ENCODE peak calls at places on chromosome 12, in ten cellular contexts. W is IMR-90, N is left ventricle myocardium inferior, Z is PC-3, Q is left lung, L is GM12865, Y is fibroblast of mammary gland, B is psoas muscle, G is foreskin fibroblast, A is GM23338. E is an unnamed sample.

GRCh38 chr12:67069451-67070306 is 199.5 kb upstream of the CAND1 start:
- DNase-seq in W (no peak), N (peak), Z (peak), Q (peak), L (peak), Y (no peak), B (peak), G (peak), A (peak), E (peak)

GRCh38 chr12:30691122-30691879 is 4.4 kb downstream of the IPO8 start:
- DNase-seq in W (peak), N (no peak), Z (peak), Q (no peak), L (no peak), Y (peak), B (peak), G (peak), A (no peak), E (peak)

GRCh38 chr12:89733579-89734201 is 25.1 kb upstream of the ATP2B1 start:
- DNase-seq in W (peak), N (no peak), Z (peak), Q (no peak), L (no peak), Y (peak), B (no peak), G (peak), A (no peak), E (peak)

GRCh38 chr12:56160160-56160763 is 2.1 kb downstream of the MYL6 start:
- DNase-seq in W (peak), N (no peak), Z (peak), Q (no peak), L (peak), Y (peak), B (no peak), G (peak), A (peak), E (peak)

GRCh38 chr12:5305425-5305824 is 126.5 kb upstream of the NTF3 start:
- DNase-seq in W (no peak), N (no peak), Z (no peak), Q (no peak), L (no peak), Y (no peak), B (no peak), G (no peak), A (no peak), E (no peak)

GRCh38 chr12:99253068-99253467 is 394.5 kb upstream of the GARIN6 start:
- DNase-seq in W (no peak), N (no peak), Z (peak), Q (no peak), L (peak), Y (no peak), B (no peak), G (no peak), A (peak), E (no peak)

GRCh38 chr12:48203192-48203591 is at the start of gene OR10AD1:
- DNase-seq in W (no peak), N (no peak), Z (no peak), Q (no peak), L (no peak), Y (no peak), B (no peak), G (no peak), A (no peak), E (no peak)

GRCh38 chr12:113867258-113867657 is 98.9 kb downstream of the RBM19 start:
- DNase-seq in W (peak), N (no peak), Z (peak), Q (no peak), L (no peak), Y (peak), B (no peak), G (peak), A (peak), E (peak)

GRCh38 chr12:1054103-1054838 is 63.2 kb downstream of the ERC1 start:
- DNase-seq in W (no peak), N (no peak), Z (no peak), Q (no peak), L (no peak), Y (no peak), B (no peak), G (no peak), A (peak), E (no peak)

GRCh38 chr12:31589582-31589895 is 1.4 kb downstream of the DENND5B start:
- DNase-seq in W (no peak), N (no peak), Z (no peak), Q (peak), L (peak), Y (no peak), B (no peak), G (no peak), A (peak), E (no peak)

GRCh38 chr12:9669534-9669933 is at the start of gene CLEC2D:
- DNase-seq in W (no peak), N (no peak), Z (no peak), Q (no peak), L (peak), Y (no peak), B (no peak), G (no peak), A (no peak), E (no peak)

GRCh38 chr12:51662728-51663154 is 71.7 kb downstream of the SCN8A start:
- DNase-seq in W (no peak), N (no peak), Z (no peak), Q (no peak), L (no peak), Y (no peak), B (no peak), G (no peak), A (no peak), E (no peak)

GRCh38 chr12:93163260-93164036 is 214.3 kb upstream of the NUDT4 start:
- DNase-seq in W (peak), N (no peak), Z (peak), Q (no peak), L (no peak), Y (peak), B (no peak), G (peak), A (no peak), E (no peak)

GRCh38 chr12:130932061-130932650 is 21.6 kb upstream of the ADGRD1 start:
- DNase-seq in W (no peak), N (no peak), Z (no peak), Q (no peak), L (no peak), Y (no peak), B (no peak), G (no peak), A (no peak), E (no peak)

GRCh38 chr12:52082026-52082667 is 2.6 kb downstream of the SMIM41 start:
- DNase-seq in W (peak), N (peak), Z (no peak), Q (no peak), L (no peak), Y (peak), B (peak), G (peak), A (peak), E (no peak)

GRCh38 chr12:67137256-67137655 is 131.9 kb upstream of the CAND1 start:
- DNase-seq in W (no peak), N (no peak), Z (peak), Q (no peak), L (no peak), Y (peak), B (no peak), G (no peak), A (no peak), E (peak)

GRCh38 chr12:81010641-81011040 is 67.2 kb upstream of the ACSS3 start:
- DNase-seq in W (no peak), N (no peak), Z (no peak), Q (no peak), L (no peak), Y (peak), B (no peak), G (peak), A (no peak), E (no peak)

GRCh38 chr12:63802012-63802608 is 22.4 kb downstream of the RXYLT1 start:
- DNase-seq in W (peak), N (no peak), Z (peak), Q (no peak), L (peak), Y (peak), B (no peak), G (peak), A (peak), E (peak)

GRCh38 chr12:70637286-70637685 is at the start of gene PTPRB:
- DNase-seq in W (no peak), N (no peak), Z (no peak), Q (no peak), L (no peak), Y (no peak), B (no peak), G (no peak), A (no peak), E (no peak)

GRCh38 chr12:53808023-53808705 is 56.4 kb upstream of the CISTR start:
- DNase-seq in W (no peak), N (no peak), Z (no peak), Q (no peak), L (no peak), Y (no peak), B (no peak), G (no peak), A (no peak), E (peak)

GRCh38 chr12:89927226-89927698 is 218.6 kb upstream of the ATP2B1 start:
- DNase-seq in W (no peak), N (no peak), Z (no peak), Q (no peak), L (peak), Y (no peak), B (no peak), G (no peak), A (no peak), E (no peak)

GRCh38 chr12:115212356-115212755 is 528.4 kb upstream of the TBX3 start:
- DNase-seq in W (no peak), N (no peak), Z (no peak), Q (no peak), L (no peak), Y (no peak), B (no peak), G (no peak), A (no peak), E (no peak)

GRCh38 chr12:3473844-3474243 is 17.2 kb upstream of the PRMT8 start:
- DNase-seq in W (no peak), N (no peak), Z (no peak), Q (no peak), L (no peak), Y (no peak), B (no peak), G (no peak), A (peak), E (no peak)

GRCh38 chr12:3468329-3468728 is 22.7 kb upstream of the PRMT8 start:
- DNase-seq in W (no peak), N (no peak), Z (no peak), Q (no peak), L (no peak), Y (no peak), B (no peak), G (no peak), A (no peak), E (no peak)

GRCh38 chr12:3469711-3470110 is 21.3 kb upstream of the PRMT8 start:
- DNase-seq in W (no peak), N (no peak), Z (no peak), Q (no peak), L (no peak), Y (no peak), B (no peak), G (no peak), A (no peak), E (no peak)

GRCh38 chr12:3473171-3473570 is 17.8 kb upstream of the PRMT8 start:
- DNase-seq in W (no peak), N (no peak), Z (no peak), Q (no peak), L (no peak), Y (no peak), B (no peak), G (no peak), A (no peak), E (no peak)

GRCh38 chr12:3470296-3470695 is 20.7 kb upstream of the PRMT8 start:
- DNase-seq in W (no peak), N (no peak), Z (no peak), Q (no peak), L (no peak), Y (no peak), B (no peak), G (no peak), A (no peak), E (no peak)
- H3K4me3 ChIP-seq in W (no peak), N (no peak), Z (no peak), Q (no peak), L (no peak), Y (no peak), B (no peak), G (no peak), A (no peak), E (no peak)

GRCh38 chr12:132556801-132557200 is 53.6 kb downstream of the LRCOL1 start:
- DNase-seq in W (no peak), N (no peak), Z (no peak), Q (no peak), L (no peak), Y (no peak), B (no peak), G (no peak), A (no peak), E (no peak)

GRCh38 chr12:132555686-132556085 is 54.7 kb downstream of the LRCOL1 start:
- DNase-seq in W (no peak), N (no peak), Z (no peak), Q (no peak), L (no peak), Y (no peak), B (no peak), G (no peak), A (no peak), E (no peak)

GRCh38 chr12:132557291-132557968 is 53.0 kb downstream of the LRCOL1 start:
- DNase-seq in W (no peak), N (no peak), Z (no peak), Q (no peak), L (no peak), Y (no peak), B (no peak), G (no peak), A (no peak), E (no peak)

GRCh38 chr12:132556216-132556615 is 54.2 kb downstream of the LRCOL1 start:
- DNase-seq in W (no peak), N (no peak), Z (no peak), Q (no peak), L (no peak), Y (no peak), B (no peak), G (no peak), A (no peak), E (no peak)

GRCh38 chr12:132554857-132555630 is 55.3 kb downstream of the LRCOL1 start:
- DNase-seq in W (no peak), N (no peak), Z (no peak), Q (no peak), L (no peak), Y (peak), B (no peak), G (no peak), A (peak), E (peak)
- TF ChIP-seq CTCF in W (peak), N (peak), Z (peak), Q (no peak), L (peak), Y (peak), B (no peak), G (no peak), A (peak), E (peak)

GRCh38 chr12:16607895-16608294 is 1.9 kb upstream of the LMO3 start:
- DNase-seq in W (no peak), N (no peak), Z (no peak), Q (no peak), L (no peak), Y (no peak), B (no peak), G (no peak), A (no peak), E (no peak)
- H3K4me3 ChIP-seq in W (no peak), N (peak), Z (no peak), Q (peak), L (no peak), Y (no peak), B (no peak), G (no peak), A (peak), E (no peak)

DNA sequence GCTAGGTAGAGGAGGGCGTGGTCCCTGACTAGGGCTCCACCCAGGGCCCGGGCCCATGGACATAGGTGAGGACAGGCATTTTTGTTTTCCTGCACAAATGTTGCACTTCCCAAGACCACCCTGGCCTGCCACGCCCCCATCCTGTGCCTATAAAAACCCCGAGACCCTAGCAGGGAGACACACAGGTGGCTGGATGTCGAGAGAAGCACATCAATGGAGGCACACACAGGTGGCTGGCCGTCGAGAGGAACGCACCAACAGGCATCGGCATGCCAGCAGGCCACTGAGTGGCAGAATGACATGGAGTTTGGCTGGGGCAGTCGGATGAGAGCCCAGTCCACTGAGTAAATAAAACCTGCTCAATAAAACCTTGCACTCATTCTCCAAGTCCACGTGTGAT is 157.9 kb upstream of the ABCD2 start:
- DNase-seq in W (no peak), N (no peak), Z (no peak), Q (peak), L (no peak), Y (no peak), B (no peak), G (no peak), A (no peak), E (no peak)
- TF ChIP-seq CTCF in W (no peak), N (no peak), Z (no peak), Q (no peak), L (no peak), Y (no peak), B (no peak), G (no peak), A (no peak), E (no peak)

DNA sequence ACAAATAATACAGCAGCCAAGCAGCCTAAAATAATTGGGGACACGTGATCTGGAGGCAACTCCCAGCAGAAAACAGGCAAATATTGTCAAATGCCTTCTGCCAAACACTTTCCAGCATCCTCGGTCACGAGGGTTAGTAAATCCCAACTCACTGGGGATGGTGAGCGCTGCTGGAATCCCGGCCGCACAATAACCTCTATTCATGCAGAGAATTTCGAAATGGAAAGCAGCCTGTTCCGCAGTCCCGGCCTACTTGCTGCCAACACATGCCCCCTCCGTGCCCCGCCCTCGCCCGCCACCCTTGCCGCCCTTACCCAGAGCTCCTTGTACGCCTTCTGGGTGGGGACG is 62.2 kb downstream of the RFX4 start:
- DNase-seq in W (no peak), N (peak), Z (peak), Q (peak), L (no peak), Y (peak), B (peak), G (no peak), A (no peak), E (peak)
- H3K4me3 ChIP-seq in W (no peak), N (peak), Z (peak), Q (no peak), L (no peak), Y (no peak), B (peak), G (no peak), A (no peak), E (no peak)

GRCh38 chr12:49621651-49622500 is 1.5 kb upstream of the PRPF40B start:
- DNase-seq in W (no peak), N (no peak), Z (no peak), Q (no peak), L (no peak), Y (no peak), B (no peak), G (peak), A (no peak), E (no peak)

GRCh38 chr12:49626169-49626835 is 2.9 kb downstream of the PRPF40B start:
- DNase-seq in W (peak), N (no peak), Z (peak), Q (no peak), L (no peak), Y (peak), B (no peak), G (peak), A (no peak), E (peak)

GRCh38 chr12:49624919-49625577 is 1.7 kb downstream of the PRPF40B start:
- DNase-seq in W (peak), N (no peak), Z (peak), Q (no peak), L (no peak), Y (peak), B (no peak), G (peak), A (no peak), E (peak)

GRCh38 chr12:49622501-49623141 is 740 bp upstream of the PRPF40B start:
- DNase-seq in W (peak), N (no peak), Z (no peak), Q (no peak), L (peak), Y (peak), B (no peak), G (no peak), A (peak), E (no peak)

GRCh38 chr12:49623142-49623899 is at the start of gene PRPF40B:
- DNase-seq in W (peak), N (peak), Z (peak), Q (peak), L (peak), Y (peak), B (peak), G (peak), A (peak), E (peak)
- TF ChIP-seq CTCF in W (peak), N (peak), Z (peak), Q (no peak), L (peak), Y (no peak), B (peak), G (peak), A (peak), E (no peak)

DNA sequence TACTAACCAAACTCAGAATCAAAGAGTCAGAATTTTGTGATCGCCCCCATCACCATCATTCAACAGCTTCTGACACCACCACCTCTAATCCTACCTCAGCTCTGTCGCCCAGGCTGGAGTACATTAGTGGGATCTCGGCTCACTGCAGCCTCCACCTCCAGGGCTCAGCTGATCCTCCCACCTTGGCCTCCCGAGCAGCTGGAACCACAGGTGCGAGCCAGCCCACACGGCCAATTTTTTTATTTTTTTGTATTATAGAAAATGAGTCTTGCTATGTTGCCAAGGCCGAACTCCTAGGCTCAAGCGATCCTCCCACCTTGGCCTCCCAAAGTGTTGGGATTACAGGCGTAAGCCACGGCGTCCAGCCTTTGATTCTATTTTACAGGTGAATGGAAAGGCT is 212.6 kb downstream of the GXYLT1 start:
- DNase-seq in W (no peak), N (no peak), Z (no peak), Q (no peak), L (no peak), Y (no peak), B (no peak), G (no peak), A (no peak), E (no peak)
- H3K4me3 ChIP-seq in W (peak), N (peak), Z (peak), Q (peak), L (no peak), Y (no peak), B (peak), G (peak), A (peak), E (no peak)

GRCh38 chr12:94754653-94755052 is 104.3 kb upstream of the TMCC3 start:
- DNase-seq in W (no peak), N (no peak), Z (peak), Q (no peak), L (no peak), Y (no peak), B (no peak), G (peak), A (no peak), E (no peak)
- TF ChIP-seq CTCF in W (peak), N (peak), Z (peak), Q (no peak), L (no peak), Y (peak), B (peak), G (peak), A (peak), E (peak)

DNA sequence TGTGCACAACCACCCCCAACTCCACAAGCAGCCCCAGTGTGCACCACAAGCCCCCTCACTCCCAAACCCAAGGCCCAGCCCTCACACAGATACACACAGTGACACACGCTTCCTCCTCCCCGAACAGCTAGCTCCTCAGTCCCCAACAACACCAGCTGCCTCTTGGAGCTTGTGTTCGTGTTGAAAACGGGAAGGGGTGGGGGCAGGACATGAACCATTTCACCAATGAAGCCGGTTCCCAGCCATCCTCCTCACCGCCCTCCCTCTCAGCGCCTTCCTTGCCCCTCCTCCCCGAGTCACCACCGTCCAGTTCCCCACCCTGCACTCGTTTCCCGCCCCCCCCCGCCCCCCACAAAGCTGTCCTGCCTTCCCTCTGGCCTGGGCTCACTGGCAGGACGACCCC is 349 bp upstream of the GPR162 start:
- DNase-seq in W (peak), N (peak), Z (no peak), Q (no peak), L (no peak), Y (peak), B (peak), G (peak), A (peak), E (peak)
- H3K4me3 ChIP-seq in W (peak), N (peak), Z (no peak), Q (peak), L (no peak), Y (peak), B (peak), G (peak), A (peak), E (peak)